ENCODE peak calls at places on chromosome 5, in ten cellular contexts. O is GM12865, K is upper lobe of right lung, W is foreskin fibroblast, A is heart right ventricle, J is left ventricle myocardium inferior, T is lower lobe of right lung, E is epithelial cell of esophagus, X is tibial artery, V is astrocyte. Y is an unnamed sample.
A peak's percentile ranks its signal among the peaks of the same experiment; 100 is the strongest.

GRCh38 chr5:181173420-181174342 is 26.3 kb downstream of the OR2V2 start:
- DNase-seq in J (no peak), E (peak; percentile 83), X (no peak), K (no peak), A (no peak), V (peak; percentile 60), W (peak; percentile 76), O (peak; percentile 88), T (no peak), Y (no peak)

GRCh38 chr5:10328323-10328722 is 20.6 kb upstream of the CMBL start:
- DNase-seq in A (no peak), W (peak; percentile 37), E (peak; percentile 37), T (no peak), O (no peak), J (no peak), V (peak; percentile 48), K (no peak), X (no peak), Y (no peak)

GRCh38 chr5:5572010-5572982 is 149.8 kb downstream of the ICE1 start:
- DNase-seq in W (no peak), J (peak; percentile 29), O (no peak), T (no peak), E (no peak), V (no peak), X (peak; percentile 91), K (no peak), A (peak; percentile 32), Y (no peak)

GRCh38 chr5:177504086-177505056 is 5.3 kb downstream of the DOK3 start:
- DNase-seq in V (no peak), T (no peak), W (no peak), E (no peak), A (peak; percentile 10), X (peak; percentile 64), O (no peak), J (no peak), K (no peak), Y (no peak)

GRCh38 chr5:78586251-78586650 is 62.3 kb downstream of the LHFPL2 start:
- DNase-seq in A (no peak), W (peak; percentile 98), K (no peak), V (peak; percentile 100), E (peak; percentile 99), X (no peak), T (no peak), J (no peak), O (no peak), Y (peak; percentile 96)

GRCh38 chr5:72126796-72127195 is 19.5 kb downstream of the MAP1B start:
- DNase-seq in J (no peak), O (no peak), V (no peak), K (no peak), T (no peak), A (no peak), X (no peak), W (peak; percentile 72), E (no peak), Y (peak; percentile 73)

GRCh38 chr5:118891252-118891651 is 97.1 kb downstream of the DTWD2 start:
- DNase-seq in X (no peak), K (no peak), E (no peak), O (peak; percentile 9), J (no peak), T (no peak), W (no peak), V (peak; percentile 48), A (no peak), Y (no peak)

GRCh38 chr5:133565993-133566392 is 46.3 kb downstream of the FSTL4 start:
- DNase-seq in O (peak; percentile 16), A (no peak), J (no peak), V (peak; percentile 9), T (no peak), E (peak; percentile 59), K (no peak), X (no peak), W (peak; percentile 43), Y (peak; percentile 35)

DNA sequence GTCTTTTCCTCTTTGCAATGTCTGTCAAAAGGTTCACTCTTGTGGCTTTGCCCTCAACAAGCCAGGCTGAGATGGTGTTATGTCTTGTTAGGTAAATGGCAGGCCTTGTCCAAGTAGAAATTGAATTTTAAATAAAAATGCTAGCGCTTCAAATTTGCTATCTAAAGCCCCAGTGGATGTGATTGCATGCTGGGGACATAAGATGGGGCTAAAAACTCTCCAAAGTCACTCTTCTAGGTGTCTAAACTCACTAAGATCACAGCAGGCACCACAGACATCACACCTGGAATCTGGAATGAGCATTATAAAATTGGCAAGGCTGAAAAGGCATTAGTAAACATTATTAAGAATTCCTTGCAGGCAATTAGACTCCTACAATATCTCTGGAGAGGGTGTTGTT is 262.7 kb upstream of the CLINT1 start:
- DNase-seq in O (no peak), V (no peak), W (no peak), K (no peak), X (no peak), E (no peak), J (no peak), A (no peak), T (no peak), Y (no peak)
- TF ChIP-seq CTCF in O (no peak), V (no peak), W (no peak), K (no peak), X (no peak), E (no peak), J (no peak), A (no peak), T (no peak), Y (no peak)

GRCh38 chr5:35337332-35338168 is 107.3 kb upstream of the PRLR start:
- DNase-seq in A (no peak), V (no peak), T (no peak), J (no peak), E (no peak), O (no peak), K (no peak), W (no peak), X (no peak), Y (no peak)
- H3K4me3 ChIP-seq in A (no peak overlapping the region), V (no peak overlapping the region), T (no peak overlapping the region), J (no peak overlapping the region), E (no peak overlapping the region), O (no peak overlapping the region), K (no peak overlapping the region), W (no peak overlapping the region), X (no peak overlapping the region), Y (no peak overlapping the region)

DNA sequence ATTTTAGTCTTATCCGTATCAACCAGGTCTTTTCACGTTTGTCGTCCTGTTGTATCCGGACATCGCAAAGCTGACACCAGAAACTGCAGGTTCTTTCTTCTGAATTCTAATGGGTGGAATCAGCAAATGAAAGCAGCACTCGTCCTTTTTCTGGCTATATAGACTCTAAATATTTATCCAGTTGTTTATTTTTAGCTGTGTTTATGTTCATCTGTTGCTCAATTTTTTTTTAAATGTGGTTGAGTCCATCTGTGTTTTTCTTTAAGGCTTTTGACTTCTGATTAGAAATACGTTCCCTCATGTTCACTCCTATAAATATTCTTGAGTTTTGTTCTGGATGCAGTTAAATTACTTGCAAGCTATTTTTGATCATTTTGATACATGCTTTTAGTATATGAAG is 831.7 kb downstream of the MTRR start:
- DNase-seq in A (no peak), T (no peak), W (no peak), V (no peak), K (no peak), J (no peak), E (no peak), X (no peak), O (no peak), Y (no peak)
- TF ChIP-seq CTCF in A (no peak), T (no peak), W (no peak), V (no peak), K (no peak), J (no peak), E (no peak), X (no peak), O (no peak), Y (no peak)

GRCh38 chr5:58786904-58787303 is 204.0 kb downstream of the RAB3C start:
- DNase-seq in W (no peak), A (no peak), K (no peak), V (no peak), O (no peak), X (no peak), T (no peak), J (no peak), E (no peak), Y (no peak)
- H3K4me3 ChIP-seq in W (no peak overlapping the region), A (no peak overlapping the region), K (no peak overlapping the region), V (no peak overlapping the region), O (no peak overlapping the region), X (no peak overlapping the region), T (no peak overlapping the region), J (no peak overlapping the region), E (no peak overlapping the region), Y (no peak overlapping the region)

Y was measured in fibroblast of the aortic adventitia.